ENCODE peak calls at places on chromosomes 3 and 15, in six cellular contexts. One of them, this sample, is unnamed.

GRCh38 chr15:32834156-32834555 is 116.4 kb downstream of the GREM1 start:
- DNase-seq in K562: no peak
- DNase-seq in HepG2: no peak
- DNase-seq in H1: no peak
- DNase-seq in SK-N-SH: no peak
- DNase-seq in HCT116: no peak
- DNase-seq in this sample: no peak

GRCh38 chr3:143443851-143444331 is 324.3 kb downstream of the CHST2 start:
- DNase-seq in HCT116: peak
- DNase-seq in SK-N-SH: no peak
- DNase-seq in K562: peak
- DNase-seq in H1: no peak
- DNase-seq in HepG2: no peak
- DNase-seq in this sample: peak

GRCh38 chr15:67882487-67883227 is 42.8 kb upstream of the RNU6-1 start:
- DNase-seq in H1: no peak
- DNase-seq in HepG2: no peak
- DNase-seq in K562: peak
- DNase-seq in HCT116: no peak
- DNase-seq in SK-N-SH: no peak
- DNase-seq in this sample: no peak

GRCh38 chr3:141845407-141846049 is 30.9 kb upstream of the ATP1B3 start:
- DNase-seq in HepG2: no peak
- DNase-seq in SK-N-SH: no peak
- DNase-seq in HCT116: no peak
- DNase-seq in K562: no peak
- DNase-seq in H1: peak
- DNase-seq in this sample: no peak

GRCh38 chr15:40105517-40106202 is 3.0 kb downstream of the BMF start:
- DNase-seq in HCT116: no peak
- DNase-seq in HepG2: no peak
- DNase-seq in H1: no peak
- DNase-seq in K562: no peak
- DNase-seq in SK-N-SH: no peak
- DNase-seq in this sample: no peak

GRCh38 chr3:149726716-149727407 is 25.4 kb downstream of the COMMD2 start:
- DNase-seq in HCT116: no peak
- DNase-seq in HepG2: no peak
- DNase-seq in K562: no peak
- DNase-seq in SK-N-SH: no peak
- DNase-seq in H1: no peak
- DNase-seq in this sample: no peak

GRCh38 chr15:40045572-40046217 is 6.7 kb upstream of the SRP14 start:
- DNase-seq in H1: no peak
- DNase-seq in HepG2: no peak
- DNase-seq in K562: no peak
- DNase-seq in HCT116: no peak
- DNase-seq in SK-N-SH: no peak
- DNase-seq in this sample: no peak

GRCh38 chr15:58551764-58552504 is 120.1 kb downstream of the LIPC start:
- DNase-seq in HepG2: peak
- DNase-seq in K562: peak
- DNase-seq in H1: no peak
- DNase-seq in HCT116: no peak
- DNase-seq in SK-N-SH: no peak
- DNase-seq in this sample: no peak

GRCh38 chr15:50823281-50823680 is 57.8 kb upstream of the SPPL2A start:
- DNase-seq in HCT116: no peak
- DNase-seq in HepG2: no peak
- DNase-seq in K562: no peak
- DNase-seq in H1: no peak
- DNase-seq in SK-N-SH: no peak
- DNase-seq in this sample: no peak

GRCh38 chr3:4888913-4889846 is 90.1 kb upstream of the BHLHE40 start:
- DNase-seq in SK-N-SH: peak
- DNase-seq in HepG2: no peak
- DNase-seq in H1: no peak
- DNase-seq in HCT116: no peak
- DNase-seq in K562: no peak
- DNase-seq in this sample: no peak

GRCh38 chr3:85081191-85081895 is 122.6 kb downstream of the CADM2 start:
- DNase-seq in SK-N-SH: no peak
- DNase-seq in HepG2: no peak
- DNase-seq in K562: no peak
- DNase-seq in HCT116: no peak
- DNase-seq in H1: peak
- DNase-seq in this sample: peak
- TF ChIP-seq JUND in SK-N-SH: no peak
- TF ChIP-seq JUND in HepG2: no peak
- TF ChIP-seq JUND in K562: no peak
- TF ChIP-seq JUND in HCT116: no peak
- TF ChIP-seq JUND in H1: no peak
- TF ChIP-seq JUND in this sample: no peak

DNA sequence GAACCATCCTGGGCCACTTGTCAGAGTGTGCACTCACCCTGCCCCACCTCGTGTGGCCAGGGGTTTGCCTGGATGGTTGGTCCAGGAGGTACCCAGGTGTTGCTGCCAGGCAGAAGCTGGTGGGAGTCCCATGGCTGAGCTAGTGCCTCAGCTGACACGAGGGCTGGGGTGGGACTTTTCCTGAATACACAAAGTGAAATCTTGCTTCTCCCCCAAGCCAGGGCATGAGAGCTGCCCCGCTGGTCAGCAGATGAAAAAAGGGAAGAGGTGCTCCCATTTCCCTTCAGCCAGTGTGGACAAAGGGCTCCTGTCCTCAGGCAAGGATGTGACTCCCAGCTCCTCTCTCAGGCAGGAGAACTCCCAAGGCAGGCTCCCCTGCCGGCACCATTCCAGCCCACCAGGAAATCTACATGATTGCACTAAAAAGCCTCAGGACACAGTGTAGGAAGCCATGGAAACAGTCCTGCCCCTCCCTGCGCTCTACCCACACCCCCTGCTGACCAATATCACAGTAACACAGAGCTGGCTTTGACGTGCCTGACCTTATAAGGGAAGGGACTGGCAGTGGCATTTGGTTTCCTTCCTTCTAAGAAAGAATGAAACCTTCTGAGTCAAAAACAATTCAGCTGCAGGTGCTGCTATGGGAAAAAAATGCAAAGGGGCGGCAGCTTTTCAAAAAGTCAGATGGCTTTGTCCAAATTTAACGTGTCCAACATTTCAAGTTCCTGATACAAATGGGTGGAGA is 33.9 kb downstream of the MYO5C start:
- DNase-seq in HepG2: no peak
- DNase-seq in H1: peak
- DNase-seq in K562: no peak
- DNase-seq in SK-N-SH: peak
- DNase-seq in HCT116: peak
- DNase-seq in this sample: no peak
- TF ChIP-seq JUND in HepG2: no peak
- TF ChIP-seq JUND in H1: no peak
- TF ChIP-seq JUND in K562: no peak
- TF ChIP-seq JUND in SK-N-SH: no peak
- TF ChIP-seq JUND in HCT116: no peak
- TF ChIP-seq JUND in this sample: no peak

GRCh38 chr15:82079736-82080135 is 33.9 kb upstream of the MEX3B start:
- DNase-seq in SK-N-SH: no peak
- DNase-seq in HepG2: no peak
- DNase-seq in HCT116: no peak
- DNase-seq in K562: no peak
- DNase-seq in H1: no peak
- DNase-seq in this sample: no peak

GRCh38 chr15:82072926-82073537 is 27.2 kb upstream of the MEX3B start:
- DNase-seq in K562: no peak
- DNase-seq in HepG2: no peak
- DNase-seq in SK-N-SH: no peak
- DNase-seq in H1: no peak
- DNase-seq in HCT116: no peak
- DNase-seq in this sample: no peak

GRCh38 chr15:82074610-82075009 is 28.8 kb upstream of the MEX3B start:
- DNase-seq in SK-N-SH: no peak
- DNase-seq in H1: no peak
- DNase-seq in HepG2: no peak
- DNase-seq in K562: no peak
- DNase-seq in HCT116: no peak
- DNase-seq in this sample: no peak
- TF ChIP-seq JUND in SK-N-SH: no peak
- TF ChIP-seq JUND in H1: no peak
- TF ChIP-seq JUND in HepG2: no peak
- TF ChIP-seq JUND in K562: no peak
- TF ChIP-seq JUND in HCT116: no peak
- TF ChIP-seq JUND in this sample: no peak

GRCh38 chr3:49029563-49029884 is 326 bp upstream of the IMPDH2 start:
- DNase-seq in K562: no peak
- DNase-seq in H1: no peak
- DNase-seq in HepG2: no peak
- DNase-seq in HCT116: no peak
- DNase-seq in SK-N-SH: no peak
- DNase-seq in this sample: no peak

GRCh38 chr3:49030331-49030730 is 1.1 kb upstream of the IMPDH2 start:
- DNase-seq in HepG2: no peak
- DNase-seq in H1: no peak
- DNase-seq in HCT116: no peak
- DNase-seq in K562: peak
- DNase-seq in SK-N-SH: no peak
- DNase-seq in this sample: no peak

GRCh38 chr3:49032646-49033304 is 3.6 kb upstream of the IMPDH2 start:
- DNase-seq in K562: no peak
- DNase-seq in HepG2: no peak
- DNase-seq in SK-N-SH: no peak
- DNase-seq in H1: no peak
- DNase-seq in HCT116: no peak
- DNase-seq in this sample: no peak

GRCh38 chr3:49035278-49035677 is 6.1 kb upstream of the IMPDH2 start:
- DNase-seq in SK-N-SH: no peak
- DNase-seq in H1: no peak
- DNase-seq in HCT116: no peak
- DNase-seq in K562: no peak
- DNase-seq in HepG2: no peak
- DNase-seq in this sample: no peak
- TF ChIP-seq JUND in SK-N-SH: no peak
- TF ChIP-seq JUND in H1: no peak
- TF ChIP-seq JUND in HCT116: no peak
- TF ChIP-seq JUND in K562: no peak
- TF ChIP-seq JUND in HepG2: no peak
- TF ChIP-seq JUND in this sample: no peak

GRCh38 chr3:176714034-176714433 is 483.2 kb downstream of the TBL1XR1 start:
- DNase-seq in K562: no peak
- DNase-seq in HCT116: no peak
- DNase-seq in SK-N-SH: no peak
- DNase-seq in HepG2: no peak
- DNase-seq in H1: no peak
- DNase-seq in this sample: no peak
- TF ChIP-seq JUND in K562: no peak
- TF ChIP-seq JUND in HCT116: no peak
- TF ChIP-seq JUND in SK-N-SH: no peak
- TF ChIP-seq JUND in HepG2: no peak
- TF ChIP-seq JUND in H1: no peak
- TF ChIP-seq JUND in this sample: no peak

GRCh38 chr15:74723754-74724334 is 1.5 kb downstream of the CYP1A1 start:
- DNase-seq in HepG2: peak
- DNase-seq in HCT116: peak
- DNase-seq in SK-N-SH: peak
- DNase-seq in K562: peak
- DNase-seq in H1: no peak
- DNase-seq in this sample: peak
- TF ChIP-seq JUND in HepG2: no peak
- TF ChIP-seq JUND in HCT116: peak
- TF ChIP-seq JUND in SK-N-SH: peak
- TF ChIP-seq JUND in K562: no peak
- TF ChIP-seq JUND in H1: no peak
- TF ChIP-seq JUND in this sample: peak

GRCh38 chr3:169325821-169326220 is 337.7 kb downstream of the MECOM start:
- DNase-seq in HepG2: no peak
- DNase-seq in K562: no peak
- DNase-seq in H1: no peak
- DNase-seq in SK-N-SH: no peak
- DNase-seq in HCT116: no peak
- DNase-seq in this sample: no peak

GRCh38 chr3:169328471-169328870 is 335.0 kb downstream of the MECOM start:
- DNase-seq in H1: no peak
- DNase-seq in HCT116: no peak
- DNase-seq in K562: no peak
- DNase-seq in HepG2: no peak
- DNase-seq in SK-N-SH: no peak
- DNase-seq in this sample: no peak

GRCh38 chr3:169327969-169328368 is 335.5 kb downstream of the MECOM start:
- DNase-seq in HepG2: peak
- DNase-seq in H1: no peak
- DNase-seq in HCT116: no peak
- DNase-seq in K562: no peak
- DNase-seq in SK-N-SH: no peak
- DNase-seq in this sample: no peak

GRCh38 chr3:169324454-169324789 is 339.1 kb downstream of the MECOM start:
- DNase-seq in H1: no peak
- DNase-seq in HCT116: no peak
- DNase-seq in HepG2: no peak
- DNase-seq in K562: no peak
- DNase-seq in SK-N-SH: no peak
- DNase-seq in this sample: no peak

GRCh38 chr3:169323580-169324453 is 339.7 kb downstream of the MECOM start:
- DNase-seq in HepG2: no peak
- DNase-seq in HCT116: no peak
- DNase-seq in K562: no peak
- DNase-seq in SK-N-SH: no peak
- DNase-seq in H1: no peak
- DNase-seq in this sample: no peak
- TF ChIP-seq JUND in HepG2: no peak
- TF ChIP-seq JUND in HCT116: no peak
- TF ChIP-seq JUND in K562: no peak
- TF ChIP-seq JUND in SK-N-SH: no peak
- TF ChIP-seq JUND in H1: no peak
- TF ChIP-seq JUND in this sample: no peak

DNA sequence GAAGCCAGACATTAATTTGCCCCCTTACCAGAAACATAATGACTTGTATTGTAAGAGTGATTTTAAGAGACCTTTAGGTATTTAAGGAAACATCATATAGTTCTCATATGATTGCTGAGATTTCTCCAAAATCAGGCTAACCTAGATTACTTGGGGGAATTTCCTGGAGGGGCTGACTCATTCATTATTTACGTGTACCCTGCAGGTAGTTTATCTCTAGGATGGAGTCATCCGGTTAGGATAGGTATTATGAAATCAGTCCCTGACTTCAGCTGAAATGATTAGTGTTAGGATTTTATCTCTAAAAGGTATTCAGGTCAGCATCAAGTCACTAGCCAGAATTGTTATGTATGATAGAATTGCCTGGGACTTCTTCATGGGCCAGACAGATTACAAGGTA is 97.5 kb downstream of the TCF12 start:
- DNase-seq in H1: no peak
- DNase-seq in SK-N-SH: no peak
- DNase-seq in HCT116: no peak
- DNase-seq in HepG2: peak
- DNase-seq in K562: no peak
- DNase-seq in this sample: no peak
- TF ChIP-seq JUND in H1: no peak
- TF ChIP-seq JUND in SK-N-SH: no peak
- TF ChIP-seq JUND in HCT116: peak
- TF ChIP-seq JUND in HepG2: no peak
- TF ChIP-seq JUND in K562: no peak
- TF ChIP-seq JUND in this sample: no peak